ENCODE peak calls at places on chromosomes 7 and 10, in ten cellular contexts. One of them, this sample, is unnamed.

GRCh38 chr10:103839867-103840746 is 15.3 kb downstream of the SH3PXD2A start:
- DNase-seq in Peyer's patch: no peak
- DNase-seq in esophagus muscularis mucosa: no peak
- DNase-seq in heart left ventricle: peak; percentile 68
- DNase-seq in IMR-90: no peak
- DNase-seq in lower leg skin: no peak
- DNase-seq in H54: no peak
- DNase-seq in gastrocnemius medialis: peak; percentile 69
- DNase-seq in uterus: no peak
- DNase-seq in A549: no peak
- DNase-seq in this sample: no peak

GRCh38 chr7:135281363-135281949 is 47.8 kb downstream of the STRA8 start:
- DNase-seq in IMR-90: peak; percentile 87
- DNase-seq in lower leg skin: peak; percentile 93
- DNase-seq in gastrocnemius medialis: peak; percentile 68
- DNase-seq in Peyer's patch: peak; percentile 91
- DNase-seq in esophagus muscularis mucosa: peak; percentile 94
- DNase-seq in H54: peak; percentile 49
- DNase-seq in A549: peak; percentile 85
- DNase-seq in uterus: peak; percentile 88
- DNase-seq in heart left ventricle: peak; percentile 82
- DNase-seq in this sample: peak; percentile 87

GRCh38 chr10:86795353-86795752 is 38.9 kb downstream of the BMPR1A start:
- DNase-seq in A549: peak; percentile 38
- DNase-seq in Peyer's patch: no peak
- DNase-seq in IMR-90: peak; percentile 89
- DNase-seq in uterus: no peak
- DNase-seq in heart left ventricle: no peak
- DNase-seq in gastrocnemius medialis: no peak
- DNase-seq in esophagus muscularis mucosa: no peak
- DNase-seq in lower leg skin: no peak
- DNase-seq in H54: peak; percentile 59
- DNase-seq in this sample: no peak

GRCh38 chr7:15041226-15041625 is 138.7 kb upstream of the DGKB start:
- DNase-seq in esophagus muscularis mucosa: no peak
- DNase-seq in gastrocnemius medialis: no peak
- DNase-seq in Peyer's patch: no peak
- DNase-seq in A549: no peak
- DNase-seq in heart left ventricle: no peak
- DNase-seq in uterus: no peak
- DNase-seq in lower leg skin: no peak
- DNase-seq in IMR-90: peak; percentile 21
- DNase-seq in H54: no peak
- DNase-seq in this sample: no peak

GRCh38 chr10:58219875-58220274 is 47.8 kb downstream of the IPMK start:
- DNase-seq in lower leg skin: no peak
- DNase-seq in Peyer's patch: no peak
- DNase-seq in H54: no peak
- DNase-seq in IMR-90: no peak
- DNase-seq in uterus: no peak
- DNase-seq in gastrocnemius medialis: no peak
- DNase-seq in heart left ventricle: no peak
- DNase-seq in A549: no peak
- DNase-seq in esophagus muscularis mucosa: no peak
- DNase-seq in this sample: no peak

GRCh38 chr7:41881313-41882130 is 178.6 kb upstream of the INHBA start:
- DNase-seq in lower leg skin: no peak
- DNase-seq in gastrocnemius medialis: peak; percentile 2
- DNase-seq in H54: no peak
- DNase-seq in esophagus muscularis mucosa: no peak
- DNase-seq in uterus: no peak
- DNase-seq in heart left ventricle: peak; percentile 36
- DNase-seq in Peyer's patch: peak; percentile 81
- DNase-seq in IMR-90: peak; percentile 89
- DNase-seq in A549: no peak
- DNase-seq in this sample: no peak

GRCh38 chr10:91050371-91051034 is 129.6 kb upstream of the ANKRD1 start:
- DNase-seq in uterus: no peak
- DNase-seq in gastrocnemius medialis: no peak
- DNase-seq in Peyer's patch: no peak
- DNase-seq in esophagus muscularis mucosa: no peak
- DNase-seq in IMR-90: no peak
- DNase-seq in lower leg skin: no peak
- DNase-seq in H54: no peak
- DNase-seq in heart left ventricle: no peak
- DNase-seq in A549: no peak
- DNase-seq in this sample: no peak

GRCh38 chr7:94710256-94710655 is 54.3 kb upstream of the SGCE start:
- DNase-seq in Peyer's patch: no peak
- DNase-seq in heart left ventricle: no peak
- DNase-seq in lower leg skin: no peak
- DNase-seq in gastrocnemius medialis: no peak
- DNase-seq in H54: no peak
- DNase-seq in IMR-90: peak; percentile 31
- DNase-seq in uterus: no peak
- DNase-seq in esophagus muscularis mucosa: no peak
- DNase-seq in A549: no peak
- DNase-seq in this sample: no peak

GRCh38 chr7:42096681-42097637 is 140.1 kb downstream of the GLI3 start:
- DNase-seq in uterus: peak; percentile 60
- DNase-seq in gastrocnemius medialis: peak; percentile 15
- DNase-seq in Peyer's patch: no peak
- DNase-seq in heart left ventricle: peak; percentile 53
- DNase-seq in esophagus muscularis mucosa: no peak
- DNase-seq in H54: no peak
- DNase-seq in IMR-90: peak; percentile 53
- DNase-seq in lower leg skin: no peak
- DNase-seq in A549: no peak
- DNase-seq in this sample: no peak

GRCh38 chr10:12489806-12490205 is 140.5 kb downstream of the CAMK1D start:
- DNase-seq in gastrocnemius medialis: no peak
- DNase-seq in H54: no peak
- DNase-seq in lower leg skin: no peak
- DNase-seq in Peyer's patch: no peak
- DNase-seq in esophagus muscularis mucosa: no peak
- DNase-seq in A549: no peak
- DNase-seq in IMR-90: no peak
- DNase-seq in heart left ventricle: no peak
- DNase-seq in uterus: no peak
- DNase-seq in this sample: no peak

GRCh38 chr7:105438847-105439173 is 50.1 kb upstream of the SRPK2 start:
- DNase-seq in gastrocnemius medialis: no peak
- DNase-seq in IMR-90: no peak
- DNase-seq in A549: no peak
- DNase-seq in esophagus muscularis mucosa: no peak
- DNase-seq in uterus: no peak
- DNase-seq in Peyer's patch: no peak
- DNase-seq in H54: no peak
- DNase-seq in lower leg skin: no peak
- DNase-seq in heart left ventricle: no peak
- DNase-seq in this sample: no peak

GRCh38 chr7:90222811-90223725 is 11.5 kb downstream of the STEAP2 start:
- DNase-seq in esophagus muscularis mucosa: no peak
- DNase-seq in A549: peak; percentile 72
- DNase-seq in gastrocnemius medialis: no peak
- DNase-seq in Peyer's patch: peak; percentile 70
- DNase-seq in lower leg skin: no peak
- DNase-seq in heart left ventricle: peak; percentile 20
- DNase-seq in IMR-90: peak; percentile 68
- DNase-seq in H54: no peak
- DNase-seq in uterus: peak; percentile 55
- DNase-seq in this sample: no peak
- TF ChIP-seq POLR2A in esophagus muscularis mucosa: no peak
- TF ChIP-seq POLR2A in A549: no peak
- TF ChIP-seq POLR2A in gastrocnemius medialis: no peak
- TF ChIP-seq POLR2A in Peyer's patch: no peak
- TF ChIP-seq POLR2A in lower leg skin: no peak
- TF ChIP-seq POLR2A in heart left ventricle: no peak
- TF ChIP-seq POLR2A in IMR-90: no peak
- TF ChIP-seq POLR2A in H54: no peak
- TF ChIP-seq POLR2A in uterus: no peak
- TF ChIP-seq POLR2A in this sample: no peak

DNA sequence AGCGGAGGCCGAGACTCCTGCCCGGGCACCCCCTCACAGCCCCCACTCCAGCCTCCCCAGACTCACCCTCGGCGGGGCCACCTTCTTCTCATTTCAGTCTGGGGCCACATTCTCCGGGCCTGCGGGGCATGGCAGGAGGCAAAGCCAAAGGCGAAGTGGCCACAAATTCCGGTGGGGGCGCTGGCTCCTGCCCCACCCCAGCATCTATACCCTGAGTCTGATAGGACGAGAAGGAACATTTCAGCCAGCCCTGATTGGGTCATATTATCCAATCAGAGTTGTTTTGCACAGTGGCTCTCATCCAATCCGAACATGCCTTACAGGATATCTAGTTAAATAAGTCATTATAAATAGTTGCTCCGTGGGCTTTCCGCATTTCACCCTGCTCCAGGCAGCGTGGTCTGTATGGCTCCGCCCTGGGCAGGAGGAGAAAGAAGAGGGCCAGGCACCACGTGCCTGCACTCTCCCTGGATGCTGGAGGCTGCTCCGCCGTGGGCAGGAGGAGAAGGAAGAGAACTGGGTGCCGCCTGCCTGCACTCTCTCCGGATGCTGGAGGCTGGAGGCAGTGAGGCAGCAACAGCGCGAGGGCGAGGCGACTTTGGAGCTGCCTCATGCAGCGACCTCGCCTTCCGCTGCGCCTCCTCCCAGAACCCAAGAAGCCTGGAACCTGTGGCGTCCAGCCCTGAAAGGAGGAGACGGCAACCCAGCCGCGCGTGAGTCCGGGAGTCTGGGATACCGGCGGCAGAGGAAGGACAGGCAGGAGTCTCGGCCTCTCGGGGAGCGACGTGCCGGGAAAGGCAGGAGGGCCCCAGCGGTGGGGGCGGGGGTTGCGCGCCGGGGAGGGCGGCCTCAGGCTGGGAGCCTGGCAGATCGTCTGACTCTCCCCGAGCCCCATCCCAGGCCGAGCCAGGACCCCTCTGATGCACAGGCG is 162.9 kb downstream of the ZNF33B start:
- DNase-seq in uterus: no peak
- DNase-seq in heart left ventricle: no peak
- DNase-seq in Peyer's patch: no peak
- DNase-seq in esophagus muscularis mucosa: no peak
- DNase-seq in lower leg skin: no peak
- DNase-seq in IMR-90: peak; percentile 16
- DNase-seq in A549: no peak
- DNase-seq in H54: peak; percentile 40
- DNase-seq in gastrocnemius medialis: no peak
- DNase-seq in this sample: no peak
- TF ChIP-seq POLR2A in uterus: no peak
- TF ChIP-seq POLR2A in heart left ventricle: no peak
- TF ChIP-seq POLR2A in Peyer's patch: no peak
- TF ChIP-seq POLR2A in esophagus muscularis mucosa: no peak
- TF ChIP-seq POLR2A in lower leg skin: no peak
- TF ChIP-seq POLR2A in IMR-90: no peak
- TF ChIP-seq POLR2A in A549: no peak
- TF ChIP-seq POLR2A in H54: peak; percentile 89
- TF ChIP-seq POLR2A in gastrocnemius medialis: no peak
- TF ChIP-seq POLR2A in this sample: no peak

DNA sequence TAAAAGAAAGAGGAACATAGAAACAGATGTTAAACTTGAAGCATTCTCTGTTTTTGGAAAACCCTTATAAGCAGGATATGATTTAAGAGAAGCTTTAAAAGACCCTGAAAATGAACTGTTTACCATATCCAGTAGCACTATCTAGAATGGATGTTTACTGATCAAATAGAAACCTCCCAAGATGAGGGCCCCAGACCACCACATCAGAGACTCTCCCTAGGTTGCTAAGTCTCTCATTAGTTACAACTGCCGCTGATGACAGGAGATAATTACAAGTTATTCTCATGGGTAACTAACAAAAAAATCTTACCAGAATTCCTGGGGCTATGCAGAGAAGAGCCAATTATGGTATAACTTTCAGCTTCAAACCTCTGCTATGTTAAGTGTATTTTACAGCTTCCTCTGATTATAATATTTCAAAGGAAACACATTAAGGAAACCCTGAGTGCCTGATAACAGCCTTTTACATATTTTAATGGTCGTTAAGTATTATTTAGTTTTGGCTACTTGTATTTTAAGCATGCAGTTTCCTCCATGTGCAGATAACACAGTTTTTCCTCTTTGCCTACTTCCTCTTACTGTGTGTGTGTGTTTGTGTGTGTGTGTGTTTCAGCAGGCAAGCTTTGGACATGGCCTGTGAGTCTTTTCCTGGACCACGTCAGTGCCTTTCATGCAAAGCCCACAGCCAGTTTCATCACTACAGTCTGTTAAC is 17.8 kb downstream of the JCAD start:
- DNase-seq in IMR-90: no peak
- DNase-seq in A549: no peak
- DNase-seq in esophagus muscularis mucosa: no peak
- DNase-seq in H54: no peak
- DNase-seq in uterus: no peak
- DNase-seq in lower leg skin: no peak
- DNase-seq in heart left ventricle: no peak
- DNase-seq in Peyer's patch: no peak
- DNase-seq in gastrocnemius medialis: no peak
- DNase-seq in this sample: no peak
- TF ChIP-seq POLR2A in IMR-90: no peak
- TF ChIP-seq POLR2A in A549: no peak
- TF ChIP-seq POLR2A in esophagus muscularis mucosa: no peak
- TF ChIP-seq POLR2A in H54: no peak
- TF ChIP-seq POLR2A in uterus: no peak
- TF ChIP-seq POLR2A in lower leg skin: no peak
- TF ChIP-seq POLR2A in heart left ventricle: no peak
- TF ChIP-seq POLR2A in Peyer's patch: no peak
- TF ChIP-seq POLR2A in gastrocnemius medialis: no peak
- TF ChIP-seq POLR2A in this sample: no peak

GRCh38 chr7:98283887-98284222 is 2.4 kb downstream of the BRI3 start:
- DNase-seq in lower leg skin: no peak
- DNase-seq in A549: no peak
- DNase-seq in esophagus muscularis mucosa: no peak
- DNase-seq in uterus: no peak
- DNase-seq in Peyer's patch: no peak
- DNase-seq in gastrocnemius medialis: no peak
- DNase-seq in H54: no peak
- DNase-seq in heart left ventricle: no peak
- DNase-seq in IMR-90: no peak
- DNase-seq in this sample: no peak

GRCh38 chr7:98282727-98283126 is 1.2 kb downstream of the BRI3 start:
- DNase-seq in uterus: no peak
- DNase-seq in Peyer's patch: no peak
- DNase-seq in lower leg skin: no peak
- DNase-seq in IMR-90: no peak
- DNase-seq in heart left ventricle: no peak
- DNase-seq in gastrocnemius medialis: no peak
- DNase-seq in A549: no peak
- DNase-seq in H54: no peak
- DNase-seq in esophagus muscularis mucosa: no peak
- DNase-seq in this sample: no peak

GRCh38 chr7:98284335-98285036 is 3.0 kb downstream of the BRI3 start:
- DNase-seq in esophagus muscularis mucosa: peak; percentile 94
- DNase-seq in lower leg skin: peak; percentile 96
- DNase-seq in Peyer's patch: peak; percentile 90
- DNase-seq in gastrocnemius medialis: peak; percentile 94
- DNase-seq in H54: peak; percentile 78
- DNase-seq in heart left ventricle: peak; percentile 84
- DNase-seq in A549: peak; percentile 65
- DNase-seq in uterus: peak; percentile 66
- DNase-seq in IMR-90: peak; percentile 42
- DNase-seq in this sample: no peak

GRCh38 chr7:98281757-98282652 is 519 bp downstream of the BRI3 start:
- DNase-seq in H54: no peak
- DNase-seq in heart left ventricle: peak; percentile 60
- DNase-seq in A549: no peak
- DNase-seq in IMR-90: no peak
- DNase-seq in gastrocnemius medialis: no peak
- DNase-seq in uterus: peak; percentile 40
- DNase-seq in lower leg skin: peak; percentile 89
- DNase-seq in esophagus muscularis mucosa: no peak
- DNase-seq in Peyer's patch: peak; percentile 61
- DNase-seq in this sample: peak; percentile 60

GRCh38 chr7:98283127-98283886 is 1.8 kb downstream of the BRI3 start:
- DNase-seq in gastrocnemius medialis: peak; percentile 84
- DNase-seq in lower leg skin: peak; percentile 93
- DNase-seq in A549: no peak
- DNase-seq in esophagus muscularis mucosa: no peak
- DNase-seq in IMR-90: peak; percentile 56
- DNase-seq in H54: no peak
- DNase-seq in uterus: peak; percentile 45
- DNase-seq in Peyer's patch: peak; percentile 72
- DNase-seq in heart left ventricle: peak; percentile 53
- DNase-seq in this sample: peak; percentile 35
- TF ChIP-seq POLR2A in gastrocnemius medialis: peak; percentile 85
- TF ChIP-seq POLR2A in lower leg skin: no peak
- TF ChIP-seq POLR2A in A549: no peak
- TF ChIP-seq POLR2A in esophagus muscularis mucosa: peak; percentile 47
- TF ChIP-seq POLR2A in IMR-90: no peak
- TF ChIP-seq POLR2A in H54: no peak
- TF ChIP-seq POLR2A in uterus: no peak
- TF ChIP-seq POLR2A in Peyer's patch: peak; percentile 68
- TF ChIP-seq POLR2A in heart left ventricle: no peak
- TF ChIP-seq POLR2A in this sample: no peak